ENCODE peak calls at places on chromosome 4, in four cellular contexts. C is colonic mucosa, H is GM06990, Q is IMR-90. G is an unnamed sample. For H3K27me3, the result is how much of the 10 kb centered on the place peaks cover.

GRCh38 chr4:637536-637935 is 12.2 kb downstream of the PDE6B start:
- DNase-seq in C (no peak), H (no peak), Q (no peak), G (peak)

GRCh38 chr4:114599231-114600065 is 841 bp downstream of the UGT8 start:
- DNase-seq in C (peak), H (peak), Q (no peak), G (no peak)

GRCh38 chr4:179352221-179352620 is 1910.0 kb upstream of the AGA start:
- DNase-seq in C (no peak), H (no peak), Q (no peak), G (no peak)

GRCh38 chr4:113957961-113958360 is 21.5 kb downstream of the ARSJ start:
- DNase-seq in C (no peak), H (no peak), Q (peak), G (no peak)

GRCh38 chr4:81470456-81471327 is 1.0 kb downstream of the RASGEF1B start:
- DNase-seq in C (peak), H (peak), Q (no peak), G (peak)

GRCh38 chr4:89101256-89102161 is 9.8 kb upstream of the TIGD2 start:
- DNase-seq in C (no peak), H (peak), Q (no peak), G (no peak)

GRCh38 chr4:167415461-167415860 is 181.2 kb upstream of the SPOCK3 start:
- DNase-seq in C (no peak), H (no peak), Q (no peak), G (no peak)

GRCh38 chr4:156321203-156321602 is 367.5 kb upstream of the CTSO start:
- DNase-seq in C (no peak), H (no peak), Q (peak), G (no peak)

GRCh38 chr4:93749351-93749761 is 79.2 kb upstream of the ATOH1 start:
- DNase-seq in C (no peak), H (peak), Q (no peak), G (no peak)

GRCh38 chr4:54897590-54897989 is 227.8 kb downstream of the KDR start:
- DNase-seq in C (no peak), H (no peak), Q (peak), G (no peak)

GRCh38 chr4:65139998-65140397 is 530.3 kb downstream of the EPHA5 start:
- DNase-seq in C (no peak), H (no peak), Q (no peak), G (no peak)

GRCh38 chr4:53656421-53656981 is 65.2 kb upstream of the LNX1 start:
- DNase-seq in C (no peak), H (no peak), Q (peak), G (no peak)

GRCh38 chr4:154384012-154384411 is 107.6 kb downstream of the DCHS2 start:
- DNase-seq in C (no peak), H (no peak), Q (no peak), G (no peak)

GRCh38 chr4:52714597-52715254 is 36.5 kb downstream of the ERVMER34-1 start:
- DNase-seq in C (no peak), H (no peak), Q (no peak), G (no peak)

GRCh38 chr4:169582706-169583105 is 29.7 kb downstream of the NEK1 start:
- DNase-seq in C (no peak), H (no peak), Q (peak), G (no peak)

GRCh38 chr4:146632770-146633470 is 5.8 kb upstream of the POU4F2 start:
- DNase-seq in C (no peak), H (no peak), Q (no peak), G (no peak)

GRCh38 chr4:146638801-146639351 is at the start of gene POU4F2:
- DNase-seq in C (no peak), H (no peak), Q (no peak), G (no peak)

GRCh38 chr4:146637853-146638800 is 566 bp upstream of the POU4F2 start:
- DNase-seq in C (no peak), H (no peak), Q (no peak), G (peak)

GRCh38 chr4:146634825-146635224 is 3.9 kb upstream of the POU4F2 start:
- DNase-seq in C (no peak), H (no peak), Q (no peak), G (no peak)

DNA sequence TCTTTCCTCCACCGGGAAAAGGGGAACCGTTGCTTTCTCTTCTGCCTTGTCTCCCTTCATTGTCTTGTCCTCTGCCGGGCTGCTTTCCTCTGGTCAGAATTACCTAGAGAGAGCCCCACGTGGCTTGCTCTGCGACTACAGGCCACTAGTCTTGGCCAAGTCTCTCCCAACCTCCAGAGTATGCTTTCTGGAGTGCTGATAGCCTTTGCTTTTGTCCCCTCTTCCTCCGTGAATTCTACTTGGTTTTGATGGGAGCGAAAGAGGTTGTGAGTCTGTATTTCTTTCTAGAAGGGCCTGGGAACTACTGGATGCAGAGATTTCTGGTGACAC is 5.3 kb upstream of the POU4F2 start:
- DNase-seq in C (no peak), H (no peak), Q (no peak), G (no peak)
- H3K27me3 ChIP-seq in C (under half), H (under half), Q (under half), G (under half)

DNA sequence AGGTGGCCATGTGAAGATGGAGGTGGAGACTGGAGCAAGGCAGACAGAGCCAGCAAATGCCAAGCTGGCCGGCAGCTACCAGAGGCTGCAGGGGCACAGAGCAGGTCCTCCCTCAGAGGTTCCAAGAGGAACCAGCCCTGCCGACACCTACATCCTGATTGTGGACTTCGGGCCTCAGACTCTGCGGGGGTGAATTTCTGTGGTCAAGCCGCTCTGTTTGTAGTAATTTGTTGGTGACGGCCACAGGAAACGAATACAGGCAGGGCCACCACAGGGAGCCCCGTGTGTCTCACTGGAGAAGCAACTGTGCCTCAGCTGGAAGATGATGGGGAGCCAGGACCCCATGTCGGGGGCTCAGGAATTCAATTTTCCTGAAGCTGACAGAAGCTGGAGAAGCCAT is 28.3 kb downstream of the ZFYVE28 start:
- DNase-seq in C (no peak), H (no peak), Q (no peak), G (no peak)
- H3K27me3 ChIP-seq in C (under half), H (under half), Q (half or more), G (under half)

DNA sequence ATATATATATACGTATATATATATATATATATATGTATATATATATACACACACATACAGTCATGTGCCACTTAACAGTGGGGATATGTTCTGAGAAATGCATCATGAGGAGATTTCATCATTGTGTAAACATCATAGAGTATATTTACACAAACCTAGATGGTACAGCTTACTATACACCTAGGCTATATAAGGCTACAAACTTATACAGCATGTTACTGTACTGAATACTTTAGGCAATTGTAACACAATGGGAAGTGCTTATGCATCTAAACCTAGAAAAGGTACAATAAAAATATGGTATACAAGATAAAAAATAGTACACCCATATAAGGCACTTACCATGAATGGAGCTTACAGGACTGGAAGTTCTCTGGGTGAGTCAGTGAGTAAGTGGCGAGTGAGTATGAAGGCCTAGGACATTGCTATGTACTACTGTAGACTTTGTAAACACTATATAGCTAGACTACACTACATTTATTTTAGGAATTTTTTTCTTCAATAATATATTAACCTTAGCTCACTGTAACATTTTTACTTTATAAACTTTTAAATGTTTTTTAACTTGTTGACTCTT is 13.2 kb upstream of the CCSER1 start:
- DNase-seq in C (no peak), H (no peak), Q (no peak), G (no peak)
- H3K27me3 ChIP-seq in C (under half), H (under half), Q (under half), G (under half)

GRCh38 chr4:174210354-174210753 is 73.1 kb downstream of the FBXO8 start:
- DNase-seq in C (no peak), H (no peak), Q (no peak), G (no peak)

GRCh38 chr4:174211611-174212044 is 71.8 kb downstream of the FBXO8 start:
- DNase-seq in C (no peak), H (no peak), Q (no peak), G (no peak)

GRCh38 chr4:174212061-174212460 is 71.4 kb downstream of the FBXO8 start:
- DNase-seq in C (no peak), H (no peak), Q (no peak), G (no peak)

GRCh38 chr4:174209296-174209695 is 74.2 kb downstream of the FBXO8 start:
- DNase-seq in C (no peak), H (no peak), Q (peak), G (no peak)

GRCh38 chr4:174210952-174211490 is 72.4 kb downstream of the FBXO8 start:
- DNase-seq in C (no peak), H (no peak), Q (peak), G (no peak)
- H3K27me3 ChIP-seq in C (under half), H (under half), Q (under half), G (under half)

GRCh38 chr4:8581094-8581861 is 1.1 kb downstream of the GPR78 start:
- DNase-seq in C (no peak), H (no peak), Q (no peak), G (peak)

GRCh38 chr4:8582941-8583654 is 2.9 kb downstream of the GPR78 start:
- DNase-seq in C (no peak), H (no peak), Q (no peak), G (peak)

GRCh38 chr4:8580321-8581093 is at the start of gene GPR78:
- DNase-seq in C (peak), H (peak), Q (peak), G (peak)

GRCh38 chr4:8582436-8582835 is 2.2 kb downstream of the GPR78 start:
- DNase-seq in C (no peak), H (no peak), Q (no peak), G (no peak)

DNA sequence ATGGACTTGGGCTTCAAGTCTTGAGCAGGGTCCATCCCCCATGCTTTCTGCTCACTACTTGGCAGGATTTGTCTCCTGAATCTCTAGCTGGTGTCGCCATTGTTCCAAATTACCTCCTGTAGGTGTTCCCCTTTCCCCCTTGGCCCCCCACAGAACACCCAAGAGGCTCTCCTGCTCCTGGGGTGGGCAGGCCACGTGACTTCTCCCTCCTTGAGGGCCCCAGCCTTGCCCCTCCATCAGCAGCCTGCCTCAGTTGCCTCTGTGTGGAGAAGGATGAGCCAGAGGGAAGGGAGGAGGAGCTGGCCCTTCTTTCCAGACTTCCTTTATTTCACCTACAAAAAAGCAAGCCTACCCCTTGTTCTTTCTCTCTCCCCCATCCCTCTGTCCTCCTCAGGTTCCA is 1.8 kb downstream of the GPR78 start:
- DNase-seq in C (no peak), H (no peak), Q (no peak), G (no peak)
- H3K27me3 ChIP-seq in C (under half), H (under half), Q (half or more), G (under half)

GRCh38 chr4:127642169-127642568 is 9.4 kb downstream of the INTU start:
- DNase-seq in C (no peak), H (no peak), Q (peak), G (no peak)

GRCh38 chr4:127643791-127644190 is 11.0 kb downstream of the INTU start:
- DNase-seq in C (no peak), H (no peak), Q (no peak), G (no peak)

DNA sequence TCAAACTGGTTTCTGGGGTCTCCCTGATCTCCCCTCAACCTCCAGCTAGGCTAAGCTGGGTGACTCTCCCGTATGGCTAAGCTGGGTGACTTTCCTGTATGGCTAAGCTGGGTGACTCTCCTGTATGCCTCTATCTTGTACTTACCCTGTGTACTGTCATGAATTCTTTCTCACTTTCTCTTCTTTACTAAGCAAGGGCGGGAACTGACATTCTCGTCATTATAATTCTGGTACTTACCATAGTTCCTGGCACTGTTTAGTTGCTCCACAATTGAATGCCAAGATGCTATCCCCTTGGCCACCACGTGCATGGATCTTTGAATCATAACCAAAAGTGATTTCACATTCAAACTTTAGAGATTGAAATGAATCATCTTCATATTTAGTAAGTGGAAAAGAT is 8.8 kb downstream of the INTU start:
- DNase-seq in C (no peak), H (no peak), Q (peak), G (no peak)
- H3K27me3 ChIP-seq in C (under half), H (under half), Q (under half), G (under half)

GRCh38 chr4:122826596-122827257 is at the start of gene FGF2:
- DNase-seq in C (peak), H (peak), Q (peak), G (peak)

GRCh38 chr4:122827258-122827887 is 742 bp downstream of the FGF2 start:
- DNase-seq in C (peak), H (peak), Q (peak), G (peak)

GRCh38 chr4:122826000-122826595 is 533 bp upstream of the FGF2 start:
- DNase-seq in C (no peak), H (no peak), Q (peak), G (no peak)

GRCh38 chr4:122830392-122831095 is 3.9 kb downstream of the FGF2 start:
- DNase-seq in C (no peak), H (no peak), Q (no peak), G (no peak)

GRCh38 chr4:122827899-122828601 is 1.4 kb downstream of the FGF2 start:
- DNase-seq in C (peak), H (peak), Q (peak), G (no peak)
- H3K27me3 ChIP-seq in C (under half), H (under half), Q (under half), G (under half)

GRCh38 chr4:144355809-144356757 is 215.6 kb upstream of the GYPA start:
- DNase-seq in C (peak), H (peak), Q (peak), G (no peak)
- H3K27me3 ChIP-seq in C (under half), H (under half), Q (under half), G (under half)

GRCh38 chr4:3719836-3720235 is 46.3 kb upstream of the ADRA2C start:
- DNase-seq in C (no peak), H (no peak), Q (no peak), G (peak)
- H3K27me3 ChIP-seq in C (under half), H (under half), Q (under half), G (under half)

GRCh38 chr4:172871381-172871780 is 297.2 kb upstream of the GALNT7 start:
- DNase-seq in C (no peak), H (no peak), Q (no peak), G (no peak)
- H3K27me3 ChIP-seq in C (under half), H (under half), Q (under half), G (under half)